ENCODE peak calls at places on chromosome 21, in four cellular contexts. W is stomach, U is heart left ventricle, E is sigmoid colon. C is an unnamed sample.

GRCh38 chr21:35428489-35428888 is 379.4 kb upstream of the RUNX1 start:
- DNase-seq in W (no peak), U (peak), E (peak), C (no peak)

GRCh38 chr21:29511076-29511475 is 212.4 kb downstream of the BACH1 start:
- DNase-seq in W (no peak), U (no peak), E (no peak), C (no peak)

GRCh38 chr21:33069994-33070811 is at the start of gene OLIG1:
- DNase-seq in W (peak), U (peak), E (no peak), C (peak)

GRCh38 chr21:37071561-37072238 is 1.2 kb downstream of the PIGP start:
- DNase-seq in W (peak), U (no peak), E (peak), C (no peak)

GRCh38 chr21:46187251-46187650 is 3.0 kb upstream of the SPATC1L start:
- DNase-seq in W (no peak), U (peak), E (no peak), C (no peak)

GRCh38 chr21:33761104-33762036 is 119.1 kb downstream of the ITSN1 start:
- DNase-seq in W (no peak), U (no peak), E (no peak), C (no peak)

GRCh38 chr21:32570456-32570855 is 14.9 kb downstream of the TCP10L start:
- DNase-seq in W (no peak), U (no peak), E (no peak), C (no peak)

GRCh38 chr21:22842875-22843274 is 1844.7 kb downstream of the NCAM2 start:
- DNase-seq in W (no peak), U (no peak), E (no peak), C (no peak)

GRCh38 chr21:45278156-45278911 is 9.4 kb downstream of the POFUT2 start:
- DNase-seq in W (peak), U (no peak), E (peak), C (no peak)

GRCh38 chr21:45234127-45234526 is 53.6 kb downstream of the POFUT2 start:
- DNase-seq in W (no peak), U (no peak), E (no peak), C (no peak)

GRCh38 chr21:19523731-19524130 is 1120.1 kb upstream of the TMPRSS15 start:
- DNase-seq in W (no peak), U (no peak), E (no peak), C (no peak)

GRCh38 chr21:46153259-46154154 is 1.9 kb downstream of the FTCD start:
- DNase-seq in W (peak), U (peak), E (peak), C (peak)

GRCh38 chr21:32329776-32330175 is 31.1 kb downstream of the MRAP start:
- DNase-seq in W (no peak), U (no peak), E (peak), C (peak)

DNA sequence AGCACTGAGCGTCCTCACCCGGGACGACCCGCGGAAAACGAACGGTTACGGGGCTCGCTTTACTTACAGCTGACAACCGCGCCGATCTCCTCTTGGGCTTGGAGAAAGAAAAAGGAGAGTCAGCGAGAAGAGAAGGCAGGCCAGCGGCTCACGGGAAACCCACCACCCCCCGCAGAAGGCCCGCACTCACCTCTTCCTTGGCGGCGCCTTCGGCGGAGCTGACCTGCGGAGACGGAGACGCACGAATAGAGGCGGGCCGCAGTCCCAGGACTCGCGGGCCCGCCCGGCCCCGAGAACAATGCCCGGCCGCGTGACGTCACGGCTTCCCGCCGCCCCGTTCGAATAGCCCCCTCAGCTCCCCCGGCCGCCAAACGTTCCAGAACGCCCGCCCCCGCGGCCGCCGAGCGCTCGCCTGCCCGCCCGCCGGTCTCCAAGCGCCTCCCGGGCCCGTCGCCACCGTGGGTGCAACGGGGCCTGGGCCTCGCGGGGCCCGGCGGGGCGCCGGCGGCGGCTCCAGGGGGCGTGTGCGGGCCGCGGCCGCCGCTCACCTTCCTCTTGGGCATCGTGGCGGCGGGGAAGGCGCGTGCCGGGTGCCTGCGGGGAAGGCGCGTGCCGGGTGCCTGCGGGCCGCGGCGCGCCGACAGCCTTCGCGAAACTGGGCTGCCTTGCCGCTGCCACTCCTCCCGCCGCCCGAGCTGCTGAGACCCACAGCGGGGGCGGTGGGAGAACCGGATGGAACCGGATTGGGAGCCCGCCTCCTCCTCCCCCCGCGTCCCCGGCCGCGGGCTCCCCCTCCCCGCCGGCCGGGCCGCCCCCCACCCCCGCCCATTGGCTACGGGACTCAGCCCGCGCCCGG is at the start of gene HMGN1:
- DNase-seq in W (peak), U (peak), E (peak), C (peak)
- TF ChIP-seq POLR2A in W (no peak), U (peak), E (peak), C (peak)

DNA sequence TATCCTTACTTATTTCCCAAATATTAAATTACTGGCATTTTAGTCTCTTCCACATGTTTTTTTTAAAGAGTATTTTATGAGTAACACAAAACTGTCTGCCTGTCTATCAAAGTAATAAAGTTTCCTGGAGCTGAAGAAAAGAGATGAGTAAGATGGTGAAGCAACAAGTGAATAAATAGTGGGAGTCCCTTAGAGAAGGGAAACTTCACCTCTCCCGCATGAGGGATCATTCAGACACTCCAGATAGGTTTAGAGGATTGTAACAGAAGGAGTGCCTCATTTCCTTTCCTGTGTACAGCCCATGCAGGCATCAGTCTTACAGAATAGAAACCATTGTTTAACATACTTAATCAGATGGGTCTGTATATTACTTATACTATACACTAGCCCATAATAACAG is 205.7 kb downstream of the USP25 start:
- DNase-seq in W (no peak), U (no peak), E (no peak), C (no peak)
- TF ChIP-seq POLR2A in W (no peak), U (no peak), E (no peak), C (no peak)

GRCh38 chr21:41443562-41443961 is 17.5 kb downstream of the MX1 start:
- DNase-seq in W (peak), U (no peak), E (no peak), C (no peak)

GRCh38 chr21:41441546-41441945 is 15.5 kb downstream of the MX1 start:
- DNase-seq in W (no peak), U (no peak), E (no peak), C (no peak)

GRCh38 chr21:41444703-41445464 is 18.8 kb downstream of the MX1 start:
- DNase-seq in W (peak), U (no peak), E (no peak), C (no peak)

GRCh38 chr21:41445465-41445862 is 19.4 kb downstream of the MX1 start:
- DNase-seq in W (peak), U (no peak), E (no peak), C (no peak)

GRCh38 chr21:41442496-41443186 is 16.6 kb downstream of the MX1 start:
- DNase-seq in W (no peak), U (no peak), E (no peak), C (no peak)
- TF ChIP-seq POLR2A in W (no peak), U (no peak), E (no peak), C (no peak)

DNA sequence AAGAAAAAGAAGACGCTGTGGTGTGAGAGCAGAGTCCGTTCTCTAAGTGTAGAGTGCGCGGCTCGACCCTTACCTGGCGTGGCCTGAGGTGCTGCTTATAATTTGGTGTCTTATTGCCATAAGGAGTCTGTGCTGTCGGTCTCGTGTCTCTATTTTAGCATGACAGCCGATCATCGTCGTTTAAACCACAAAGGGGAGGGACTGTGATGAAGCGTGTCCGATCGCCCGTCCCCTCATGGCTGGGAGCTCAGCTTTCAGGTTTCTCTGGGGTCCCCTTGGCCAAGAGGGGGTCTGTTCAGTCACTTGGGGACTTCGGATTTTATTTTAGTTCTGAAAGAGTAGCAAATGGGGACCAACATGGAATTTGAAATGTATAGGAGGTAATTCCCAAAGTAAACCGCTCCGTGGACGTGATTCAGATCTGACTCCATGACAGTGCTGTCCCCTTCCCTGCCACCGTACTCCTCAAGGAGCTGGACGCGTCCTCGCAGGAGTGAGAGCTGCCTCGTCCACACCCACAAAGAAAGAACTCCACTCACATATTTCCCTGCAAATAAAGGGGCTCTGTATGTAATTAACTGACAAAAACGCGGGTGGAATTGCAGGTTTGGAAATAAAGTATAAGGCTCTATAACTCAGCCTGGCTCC is 183.5 kb downstream of the ETS2 start:
- DNase-seq in W (no peak), U (no peak), E (no peak), C (no peak)
- TF ChIP-seq POLR2A in W (no peak), U (no peak), E (no peak), C (no peak)

GRCh38 chr21:43335119-43335518 is 91.8 kb downstream of the SIK1 start:
- DNase-seq in W (no peak), U (no peak), E (no peak), C (no peak)

GRCh38 chr21:43332461-43332860 is 94.5 kb downstream of the SIK1 start:
- DNase-seq in W (no peak), U (no peak), E (no peak), C (no peak)

GRCh38 chr21:43332872-43333300 is 94.0 kb downstream of the SIK1 start:
- DNase-seq in W (no peak), U (no peak), E (no peak), C (no peak)

GRCh38 chr21:43333301-43334062 is 93.4 kb downstream of the SIK1 start:
- DNase-seq in W (peak), U (peak), E (no peak), C (peak)

GRCh38 chr21:43334214-43334958 is 92.5 kb downstream of the SIK1 start:
- DNase-seq in W (no peak), U (no peak), E (no peak), C (peak)
- TF ChIP-seq POLR2A in W (no peak), U (no peak), E (no peak), C (no peak)

DNA sequence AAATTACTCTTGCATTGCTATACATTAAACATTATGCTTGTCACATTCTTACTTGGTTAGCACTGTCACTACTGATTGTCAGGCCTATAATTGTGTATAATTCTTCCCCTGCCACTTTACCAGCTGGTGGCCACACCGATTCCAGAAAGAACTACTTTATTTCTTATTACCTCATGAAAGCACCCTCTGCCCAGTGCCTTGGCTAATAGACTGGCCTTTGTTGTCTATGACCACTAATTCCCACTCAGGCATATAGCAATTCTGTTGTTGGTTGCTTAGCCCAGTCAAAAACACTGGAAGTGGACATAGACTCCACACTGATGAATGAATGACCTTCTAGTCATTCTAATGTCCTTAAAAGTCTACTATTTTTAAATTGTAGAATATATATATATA is 35.6 kb downstream of the MRPL39 start:
- DNase-seq in W (no peak), U (no peak), E (no peak), C (no peak)
- TF ChIP-seq POLR2A in W (no peak), U (no peak), E (no peak), C (no peak)